ENCODE peak calls at places on chromosomes 16 and 17, in nine cellular contexts. One of them, this sample, is unnamed.

GRCh38 chr17:49193513-49194296 is 16.7 kb downstream of the GNGT2 start:
- DNase-seq in thoracic aorta: no peak
- DNase-seq in A549: peak; percentile 91
- DNase-seq in neural progenitor cell: peak; percentile 64
- DNase-seq in transverse colon: peak; percentile 70
- DNase-seq in Peyer's patch: no peak
- DNase-seq in Jurkat, Clone E6-1: no peak
- DNase-seq in GM23248: peak; percentile 70
- DNase-seq in BJ: no peak
- DNase-seq in this sample: peak; percentile 36

GRCh38 chr16:85928411-85928820 is 29.5 kb downstream of the IRF8 start:
- DNase-seq in Jurkat, Clone E6-1: no peak
- DNase-seq in neural progenitor cell: no peak
- DNase-seq in transverse colon: peak; percentile 27
- DNase-seq in BJ: peak; percentile 11
- DNase-seq in GM23248: peak; percentile 60
- DNase-seq in A549: no peak
- DNase-seq in Peyer's patch: no peak
- DNase-seq in thoracic aorta: no peak
- DNase-seq in this sample: no peak

GRCh38 chr16:75043175-75043937 is 44.5 kb downstream of the ZNRF1 start:
- DNase-seq in BJ: no peak
- DNase-seq in transverse colon: no peak
- DNase-seq in GM23248: no peak
- DNase-seq in Jurkat, Clone E6-1: peak; percentile 93
- DNase-seq in thoracic aorta: no peak
- DNase-seq in neural progenitor cell: no peak
- DNase-seq in Peyer's patch: no peak
- DNase-seq in A549: no peak
- DNase-seq in this sample: no peak

GRCh38 chr17:47785538-47786123 is 36.0 kb downstream of the OSBPL7 start:
- DNase-seq in A549: no peak
- DNase-seq in GM23248: peak; percentile 38
- DNase-seq in transverse colon: no peak
- DNase-seq in Peyer's patch: no peak
- DNase-seq in neural progenitor cell: peak; percentile 80
- DNase-seq in BJ: no peak
- DNase-seq in Jurkat, Clone E6-1: peak; percentile 24
- DNase-seq in thoracic aorta: no peak
- DNase-seq in this sample: no peak

GRCh38 chr16:4081577-4082021 is 34.6 kb downstream of the ADCY9 start:
- DNase-seq in neural progenitor cell: peak; percentile 13
- DNase-seq in thoracic aorta: no peak
- DNase-seq in Peyer's patch: no peak
- DNase-seq in GM23248: peak; percentile 59
- DNase-seq in transverse colon: no peak
- DNase-seq in BJ: no peak
- DNase-seq in Jurkat, Clone E6-1: peak; percentile 79
- DNase-seq in A549: no peak
- DNase-seq in this sample: no peak

GRCh38 chr17:45867171-45867570 is 22.5 kb downstream of the SPPL2C start:
- DNase-seq in thoracic aorta: no peak
- DNase-seq in A549: no peak
- DNase-seq in Peyer's patch: no peak
- DNase-seq in transverse colon: no peak
- DNase-seq in GM23248: no peak
- DNase-seq in Jurkat, Clone E6-1: no peak
- DNase-seq in BJ: no peak
- DNase-seq in neural progenitor cell: no peak
- DNase-seq in this sample: no peak

GRCh38 chr17:49670002-49670401 is 7.9 kb downstream of the SPOP start:
- DNase-seq in Jurkat, Clone E6-1: no peak
- DNase-seq in BJ: no peak
- DNase-seq in A549: no peak
- DNase-seq in thoracic aorta: no peak
- DNase-seq in GM23248: peak; percentile 9
- DNase-seq in transverse colon: no peak
- DNase-seq in neural progenitor cell: no peak
- DNase-seq in Peyer's patch: no peak
- DNase-seq in this sample: no peak

GRCh38 chr16:81492307-81492706 is 47.7 kb downstream of the CMIP start:
- DNase-seq in A549: no peak
- DNase-seq in BJ: no peak
- DNase-seq in Peyer's patch: no peak
- DNase-seq in GM23248: peak; percentile 80
- DNase-seq in neural progenitor cell: peak; percentile 68
- DNase-seq in transverse colon: no peak
- DNase-seq in Jurkat, Clone E6-1: no peak
- DNase-seq in thoracic aorta: no peak
- DNase-seq in this sample: no peak

GRCh38 chr17:8951210-8951609 is 14.3 kb downstream of the PIK3R5 start:
- DNase-seq in BJ: no peak
- DNase-seq in thoracic aorta: no peak
- DNase-seq in Jurkat, Clone E6-1: no peak
- DNase-seq in Peyer's patch: no peak
- DNase-seq in GM23248: no peak
- DNase-seq in transverse colon: no peak
- DNase-seq in neural progenitor cell: no peak
- DNase-seq in A549: no peak
- DNase-seq in this sample: no peak

GRCh38 chr16:57271867-57272495 is 12.5 kb downstream of the PLLP start:
- DNase-seq in BJ: no peak
- DNase-seq in A549: no peak
- DNase-seq in transverse colon: no peak
- DNase-seq in neural progenitor cell: no peak
- DNase-seq in Jurkat, Clone E6-1: no peak
- DNase-seq in GM23248: no peak
- DNase-seq in thoracic aorta: no peak
- DNase-seq in Peyer's patch: no peak
- DNase-seq in this sample: no peak

GRCh38 chr16:80518436-80518835 is 22.4 kb upstream of the DYNLRB2 start:
- DNase-seq in transverse colon: peak; percentile 8
- DNase-seq in Jurkat, Clone E6-1: peak; percentile 34
- DNase-seq in Peyer's patch: no peak
- DNase-seq in A549: no peak
- DNase-seq in BJ: no peak
- DNase-seq in neural progenitor cell: no peak
- DNase-seq in GM23248: peak; percentile 40
- DNase-seq in thoracic aorta: no peak
- DNase-seq in this sample: no peak

GRCh38 chr17:45841098-45841497 is 3.6 kb upstream of the SPPL2C start:
- DNase-seq in BJ: no peak
- DNase-seq in thoracic aorta: no peak
- DNase-seq in GM23248: no peak
- DNase-seq in transverse colon: no peak
- DNase-seq in Peyer's patch: no peak
- DNase-seq in neural progenitor cell: no peak
- DNase-seq in A549: no peak
- DNase-seq in Jurkat, Clone E6-1: no peak
- DNase-seq in this sample: no peak

GRCh38 chr16:21990381-21990944 is 10.5 kb downstream of the PDZD9 start:
- DNase-seq in A549: no peak
- DNase-seq in GM23248: no peak
- DNase-seq in BJ: no peak
- DNase-seq in Jurkat, Clone E6-1: no peak
- DNase-seq in thoracic aorta: no peak
- DNase-seq in neural progenitor cell: no peak
- DNase-seq in transverse colon: no peak
- DNase-seq in Peyer's patch: no peak
- DNase-seq in this sample: no peak

DNA sequence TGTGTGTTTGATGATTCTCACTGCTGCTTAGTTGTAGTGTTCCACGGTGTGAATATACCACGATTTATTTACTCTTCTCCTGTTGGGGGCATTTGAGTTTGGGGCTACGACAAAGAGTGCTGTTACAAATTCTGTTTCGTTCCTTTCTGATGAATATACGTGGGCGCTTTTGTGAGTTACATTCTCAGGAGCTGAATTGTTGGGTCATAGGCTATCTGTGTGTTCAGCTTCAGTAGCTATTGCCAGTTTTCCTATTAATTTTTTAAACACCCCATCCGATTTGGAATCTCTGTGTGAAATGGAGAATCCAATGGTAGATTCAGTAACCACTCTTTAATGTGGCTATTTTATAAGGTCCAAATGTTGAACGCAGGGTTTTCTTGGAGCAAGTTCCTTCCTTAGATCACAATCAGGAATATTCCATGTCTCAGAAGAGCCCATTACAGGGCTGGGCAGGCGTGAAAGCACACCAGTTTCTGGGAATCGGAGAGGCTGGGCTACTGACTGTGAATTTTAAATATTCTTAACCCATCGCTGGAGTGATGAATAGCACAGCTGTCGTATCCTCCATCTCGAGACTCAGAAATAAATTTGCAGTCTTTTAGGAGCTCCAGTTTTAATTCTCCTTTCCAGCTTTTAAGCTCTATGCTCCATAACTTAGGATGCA is 115.9 kb downstream of the PITPNC1 start:
- DNase-seq in Peyer's patch: no peak
- DNase-seq in BJ: no peak
- DNase-seq in Jurkat, Clone E6-1: no peak
- DNase-seq in neural progenitor cell: no peak
- DNase-seq in A549: no peak
- DNase-seq in transverse colon: no peak
- DNase-seq in thoracic aorta: no peak
- DNase-seq in GM23248: no peak
- DNase-seq in this sample: no peak
- H3K4me3 ChIP-seq in Peyer's patch: no peak overlapping the region
- H3K4me3 ChIP-seq in BJ: no peak overlapping the region
- H3K4me3 ChIP-seq in Jurkat, Clone E6-1: no peak overlapping the region
- H3K4me3 ChIP-seq in neural progenitor cell: no peak overlapping the region
- H3K4me3 ChIP-seq in A549: no peak overlapping the region
- H3K4me3 ChIP-seq in transverse colon: no peak overlapping the region
- H3K4me3 ChIP-seq in thoracic aorta: no peak overlapping the region
- H3K4me3 ChIP-seq in GM23248: no peak overlapping the region
- H3K4me3 ChIP-seq in this sample: no peak overlapping the region

DNA sequence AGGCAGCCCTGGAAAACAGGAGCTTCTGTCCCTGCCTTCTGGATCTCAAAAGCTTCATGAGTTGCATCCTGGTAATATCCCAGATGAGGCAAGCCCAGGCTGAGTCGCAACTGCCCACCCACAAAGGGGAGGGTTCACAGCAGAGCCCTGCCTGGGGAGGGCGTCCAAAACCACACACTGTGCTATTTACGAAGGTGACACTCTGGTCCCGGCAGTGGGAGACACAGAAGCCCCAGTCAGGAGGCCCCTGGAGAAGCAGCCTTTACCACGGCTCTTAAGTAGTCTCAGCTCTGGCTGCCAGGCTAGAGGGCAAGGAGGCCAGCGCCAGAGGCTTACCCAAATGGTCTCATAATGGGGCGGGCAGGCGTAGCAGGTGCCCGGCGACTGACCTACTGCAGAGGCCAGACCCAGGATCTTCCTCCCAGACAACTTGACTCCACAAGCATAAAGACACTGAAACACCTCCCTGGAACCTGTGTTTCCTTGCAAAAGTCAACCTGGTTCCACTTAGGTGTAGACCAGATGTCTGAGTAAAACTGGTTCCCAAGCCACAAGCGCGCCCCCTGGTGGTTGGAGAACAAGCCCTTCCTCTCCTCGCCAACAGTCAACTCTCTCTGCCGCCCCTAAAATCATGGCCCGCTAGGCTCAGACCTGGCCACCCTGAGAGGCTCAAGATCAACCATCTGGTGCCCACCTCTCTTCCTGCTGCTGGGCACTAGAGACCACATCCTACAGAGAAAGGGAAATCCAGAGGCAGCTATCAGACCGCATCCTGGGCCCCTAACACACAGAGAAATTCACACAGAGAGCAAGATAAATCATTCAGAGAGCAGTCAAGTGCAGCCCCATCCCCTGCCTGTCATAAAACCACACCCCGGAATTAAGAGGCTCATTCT is 5.2 kb downstream of the AXIN2 start:
- DNase-seq in GM23248: peak; percentile 80
- DNase-seq in thoracic aorta: no peak
- DNase-seq in Peyer's patch: peak; percentile 93
- DNase-seq in transverse colon: peak; percentile 94
- DNase-seq in A549: peak; percentile 69
- DNase-seq in neural progenitor cell: peak; percentile 90
- DNase-seq in BJ: no peak
- DNase-seq in Jurkat, Clone E6-1: peak; percentile 87
- DNase-seq in this sample: no peak
- H3K4me3 ChIP-seq in GM23248: no peak overlapping the region
- H3K4me3 ChIP-seq in thoracic aorta: no peak overlapping the region
- H3K4me3 ChIP-seq in Peyer's patch: no peak overlapping the region
- H3K4me3 ChIP-seq in transverse colon: no peak overlapping the region
- H3K4me3 ChIP-seq in A549: no peak overlapping the region
- H3K4me3 ChIP-seq in neural progenitor cell: peak overlapping the region; percentile 25
- H3K4me3 ChIP-seq in BJ: no peak overlapping the region
- H3K4me3 ChIP-seq in Jurkat, Clone E6-1: peak overlapping the region; percentile 15
- H3K4me3 ChIP-seq in this sample: no peak overlapping the region

GRCh38 chr17:60496051-60496450 is 30.0 kb downstream of the APPBP2 start:
- DNase-seq in thoracic aorta: no peak
- DNase-seq in BJ: peak; percentile 12
- DNase-seq in GM23248: peak; percentile 4
- DNase-seq in Peyer's patch: no peak
- DNase-seq in Jurkat, Clone E6-1: no peak
- DNase-seq in A549: no peak
- DNase-seq in neural progenitor cell: no peak
- DNase-seq in transverse colon: no peak
- DNase-seq in this sample: no peak

GRCh38 chr17:60493847-60494321 is 32.2 kb downstream of the APPBP2 start:
- DNase-seq in transverse colon: no peak
- DNase-seq in thoracic aorta: no peak
- DNase-seq in GM23248: peak; percentile 60
- DNase-seq in Jurkat, Clone E6-1: no peak
- DNase-seq in Peyer's patch: no peak
- DNase-seq in neural progenitor cell: no peak
- DNase-seq in A549: no peak
- DNase-seq in BJ: no peak
- DNase-seq in this sample: no peak

GRCh38 chr17:60495260-60495659 is 30.8 kb downstream of the APPBP2 start:
- DNase-seq in transverse colon: no peak
- DNase-seq in A549: no peak
- DNase-seq in BJ: no peak
- DNase-seq in Jurkat, Clone E6-1: no peak
- DNase-seq in thoracic aorta: no peak
- DNase-seq in GM23248: no peak
- DNase-seq in Peyer's patch: no peak
- DNase-seq in neural progenitor cell: no peak
- DNase-seq in this sample: no peak

DNA sequence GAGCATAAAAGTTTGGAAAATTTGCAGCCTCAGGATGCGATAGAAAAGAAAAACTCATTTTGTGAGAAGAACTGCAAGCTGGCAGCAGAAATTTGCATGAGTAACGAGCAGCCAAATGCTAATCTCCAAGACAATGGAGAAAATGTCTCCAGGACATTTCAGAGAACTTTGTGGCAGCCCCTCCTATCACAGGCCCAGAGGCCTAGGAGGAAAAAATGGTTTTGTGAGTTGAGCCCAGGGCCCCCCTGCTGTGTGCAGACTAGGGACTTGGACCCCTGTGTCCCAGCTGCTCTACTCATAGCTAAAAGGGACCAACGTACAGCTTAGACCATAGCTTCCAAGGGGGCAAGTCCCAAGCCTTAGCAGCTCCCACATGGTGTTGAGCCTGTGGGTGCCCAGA is 34.3 kb downstream of the APPBP2 start:
- DNase-seq in transverse colon: no peak
- DNase-seq in Jurkat, Clone E6-1: no peak
- DNase-seq in BJ: no peak
- DNase-seq in neural progenitor cell: no peak
- DNase-seq in thoracic aorta: no peak
- DNase-seq in GM23248: no peak
- DNase-seq in A549: no peak
- DNase-seq in Peyer's patch: no peak
- DNase-seq in this sample: no peak
- H3K4me3 ChIP-seq in transverse colon: no peak overlapping the region
- H3K4me3 ChIP-seq in Jurkat, Clone E6-1: no peak overlapping the region
- H3K4me3 ChIP-seq in BJ: no peak overlapping the region
- H3K4me3 ChIP-seq in neural progenitor cell: no peak overlapping the region
- H3K4me3 ChIP-seq in thoracic aorta: no peak overlapping the region
- H3K4me3 ChIP-seq in GM23248: no peak overlapping the region
- H3K4me3 ChIP-seq in A549: no peak overlapping the region
- H3K4me3 ChIP-seq in Peyer's patch: no peak overlapping the region
- H3K4me3 ChIP-seq in this sample: no peak overlapping the region

GRCh38 chr17:11240041-11240801 is 792 bp upstream of the SHISA6 start:
- DNase-seq in GM23248: peak; percentile 4
- DNase-seq in A549: no peak
- DNase-seq in Peyer's patch: no peak
- DNase-seq in neural progenitor cell: peak; percentile 83
- DNase-seq in transverse colon: peak; percentile 15
- DNase-seq in thoracic aorta: no peak
- DNase-seq in BJ: no peak
- DNase-seq in Jurkat, Clone E6-1: no peak
- DNase-seq in this sample: no peak
- H3K4me3 ChIP-seq in GM23248: no peak overlapping the region
- H3K4me3 ChIP-seq in A549: no peak overlapping the region
- H3K4me3 ChIP-seq in Peyer's patch: no peak overlapping the region
- H3K4me3 ChIP-seq in neural progenitor cell: peak overlapping the region; percentile 63
- H3K4me3 ChIP-seq in transverse colon: no peak overlapping the region
- H3K4me3 ChIP-seq in thoracic aorta: no peak overlapping the region
- H3K4me3 ChIP-seq in BJ: no peak overlapping the region
- H3K4me3 ChIP-seq in Jurkat, Clone E6-1: no peak overlapping the region
- H3K4me3 ChIP-seq in this sample: no peak overlapping the region